ENCODE peak calls at places on chromosomes 2 and 18, in four cellular contexts. One of them, this sample, is unnamed.

GRCh38 chr2:29753676-29754444 is 167.5 kb downstream of the ALK start:
- DNase-seq in NCI-H446: no peak
- DNase-seq in bronchial epithelial cell: no peak
- DNase-seq in NCI-H510A: no peak
- DNase-seq in this sample: no peak

GRCh38 chr2:160694631-160695030 is 201.0 kb upstream of the RBMS1 start:
- DNase-seq in NCI-H510A: no peak
- DNase-seq in NCI-H446: no peak
- DNase-seq in bronchial epithelial cell: no peak
- DNase-seq in this sample: no peak

GRCh38 chr18:51154664-51155063 is 42.8 kb downstream of the MEX3C start:
- DNase-seq in NCI-H510A: no peak
- DNase-seq in bronchial epithelial cell: no peak
- DNase-seq in NCI-H446: no peak
- DNase-seq in this sample: no peak

GRCh38 chr2:226794077-226794670 is 5.4 kb downstream of the IRS1 start:
- DNase-seq in NCI-H446: no peak
- DNase-seq in NCI-H510A: no peak
- DNase-seq in bronchial epithelial cell: peak
- DNase-seq in this sample: no peak

GRCh38 chr2:205199451-205199850 is 482.9 kb upstream of the NRP2 start:
- DNase-seq in NCI-H446: no peak
- DNase-seq in bronchial epithelial cell: no peak
- DNase-seq in NCI-H510A: no peak
- DNase-seq in this sample: no peak

GRCh38 chr2:240166761-240167587 is 26.5 kb upstream of the OTOS start:
- DNase-seq in NCI-H510A: no peak
- DNase-seq in NCI-H446: no peak
- DNase-seq in bronchial epithelial cell: no peak
- DNase-seq in this sample: no peak

GRCh38 chr2:16320716-16321115 is 344.9 kb downstream of the CYRIA start:
- DNase-seq in bronchial epithelial cell: no peak
- DNase-seq in NCI-H510A: no peak
- DNase-seq in NCI-H446: no peak
- DNase-seq in this sample: no peak

GRCh38 chr18:47658498-47658897 is 272.0 kb downstream of the SMAD2 start:
- DNase-seq in bronchial epithelial cell: no peak
- DNase-seq in NCI-H446: no peak
- DNase-seq in NCI-H510A: no peak
- DNase-seq in this sample: no peak

GRCh38 chr2:47655563-47655880 is 127.4 kb upstream of the MSH6 start:
- DNase-seq in bronchial epithelial cell: no peak
- DNase-seq in NCI-H510A: no peak
- DNase-seq in NCI-H446: no peak
- DNase-seq in this sample: no peak

GRCh38 chr18:4134691-4135090 is 320.4 kb downstream of the DLGAP1 start:
- DNase-seq in bronchial epithelial cell: no peak
- DNase-seq in NCI-H510A: no peak
- DNase-seq in NCI-H446: peak
- DNase-seq in this sample: peak

GRCh38 chr2:33015421-33016142 is 68.8 kb downstream of the LTBP1 start:
- DNase-seq in NCI-H446: no peak
- DNase-seq in bronchial epithelial cell: peak
- DNase-seq in NCI-H510A: no peak
- DNase-seq in this sample: no peak

GRCh38 chr2:104408266-104408665 is 445.6 kb upstream of the POU3F3 start:
- DNase-seq in NCI-H510A: no peak
- DNase-seq in bronchial epithelial cell: no peak
- DNase-seq in NCI-H446: no peak
- DNase-seq in this sample: peak

GRCh38 chr2:240018071-240018750 is 6.9 kb downstream of the NDUFA10 start:
- DNase-seq in bronchial epithelial cell: no peak
- DNase-seq in NCI-H446: no peak
- DNase-seq in NCI-H510A: no peak
- DNase-seq in this sample: no peak

GRCh38 chr18:63470751-63471150 is 6.0 kb upstream of the SERPINB5 start:
- DNase-seq in NCI-H446: no peak
- DNase-seq in NCI-H510A: no peak
- DNase-seq in bronchial epithelial cell: peak
- DNase-seq in this sample: no peak

GRCh38 chr2:10264506-10265327 is 38.0 kb upstream of the HPCAL1 start:
- DNase-seq in NCI-H510A: no peak
- DNase-seq in NCI-H446: no peak
- DNase-seq in bronchial epithelial cell: no peak
- DNase-seq in this sample: no peak

GRCh38 chr2:15563227-15564100 is 2.3 kb upstream of the NBAS start:
- DNase-seq in NCI-H510A: no peak
- DNase-seq in NCI-H446: no peak
- DNase-seq in bronchial epithelial cell: no peak
- DNase-seq in this sample: no peak

GRCh38 chr2:77590298-77590917 is 68.2 kb upstream of the LRRTM4 start:
- DNase-seq in bronchial epithelial cell: no peak
- DNase-seq in NCI-H510A: no peak
- DNase-seq in NCI-H446: no peak
- DNase-seq in this sample: no peak

GRCh38 chr18:13984080-13984479 is 68.7 kb upstream of the MC2R start:
- DNase-seq in NCI-H510A: peak
- DNase-seq in bronchial epithelial cell: peak
- DNase-seq in NCI-H446: no peak
- DNase-seq in this sample: no peak

GRCh38 chr2:239870863-239871262 is 154.3 kb downstream of the NDUFA10 start:
- DNase-seq in bronchial epithelial cell: no peak
- DNase-seq in NCI-H510A: no peak
- DNase-seq in NCI-H446: no peak
- DNase-seq in this sample: no peak

GRCh38 chr2:69104281-69104680 is 91.3 kb downstream of the ANTXR1 start:
- DNase-seq in NCI-H446: no peak
- DNase-seq in bronchial epithelial cell: no peak
- DNase-seq in NCI-H510A: no peak
- DNase-seq in this sample: no peak

GRCh38 chr18:58143391-58143790 is 99.4 kb downstream of the NEDD4L start:
- DNase-seq in bronchial epithelial cell: no peak
- DNase-seq in NCI-H446: no peak
- DNase-seq in NCI-H510A: no peak
- DNase-seq in this sample: no peak

GRCh38 chr2:165016772-165017411 is 61.6 kb upstream of the SLC38A11 start:
- DNase-seq in NCI-H446: peak
- DNase-seq in bronchial epithelial cell: peak
- DNase-seq in NCI-H510A: no peak
- DNase-seq in this sample: peak

GRCh38 chr2:112756207-112756606 is 8.2 kb downstream of the CKAP2L start:
- DNase-seq in NCI-H510A: no peak
- DNase-seq in NCI-H446: no peak
- DNase-seq in bronchial epithelial cell: no peak
- DNase-seq in this sample: no peak

GRCh38 chr2:227826019-227826521 is 12.4 kb downstream of the CCL20 start:
- DNase-seq in NCI-H446: no peak
- DNase-seq in bronchial epithelial cell: peak
- DNase-seq in NCI-H510A: no peak
- DNase-seq in this sample: no peak

GRCh38 chr2:55045685-55046221 is 4.5 kb downstream of the RTN4 start:
- DNase-seq in bronchial epithelial cell: no peak
- DNase-seq in NCI-H446: no peak
- DNase-seq in NCI-H510A: no peak
- DNase-seq in this sample: no peak

GRCh38 chr2:46385786-46386577 is 88.8 kb downstream of the EPAS1 start:
- DNase-seq in NCI-H510A: no peak
- DNase-seq in NCI-H446: no peak
- DNase-seq in bronchial epithelial cell: peak
- DNase-seq in this sample: no peak

GRCh38 chr2:8278709-8279354 is 403.0 kb upstream of the ID2 start:
- DNase-seq in NCI-H446: no peak
- DNase-seq in NCI-H510A: no peak
- DNase-seq in bronchial epithelial cell: no peak
- DNase-seq in this sample: no peak

GRCh38 chr2:64814007-64814406 is 160.3 kb upstream of the SERTAD2 start:
- DNase-seq in NCI-H446: no peak
- DNase-seq in bronchial epithelial cell: no peak
- DNase-seq in NCI-H510A: no peak
- DNase-seq in this sample: no peak

GRCh38 chr2:12928197-12928596 is 211.5 kb downstream of the TRIB2 start:
- DNase-seq in NCI-H446: no peak
- DNase-seq in bronchial epithelial cell: peak
- DNase-seq in NCI-H510A: no peak
- DNase-seq in this sample: no peak

GRCh38 chr18:13252696-13253410 is 34.3 kb downstream of the LDLRAD4 start:
- DNase-seq in NCI-H446: no peak
- DNase-seq in NCI-H510A: no peak
- DNase-seq in bronchial epithelial cell: no peak
- DNase-seq in this sample: no peak

This sample was measured in DMS 273 treated with DMSO at 0.1 percent for 48 hours.